ENCODE peak calls at places on chromosome 6, in six cellular contexts. F is A549, D is left ventricle myocardium inferior, M is uterus, I is NT2/D1, G is AG04450. B is an unnamed sample. For H3K9me3, the result is how much of the 10 kb centered on the place peaks cover.

GRCh38 chr6:110188791-110189190 is 8.6 kb downstream of the CDC40 start:
- DNase-seq in F (no peak), D (no peak), M (no peak), I (no peak), G (no peak), B (no peak)

GRCh38 chr6:148021715-148022114 is 320.9 kb upstream of the SASH1 start:
- DNase-seq in F (no peak), D (no peak), M (no peak), I (no peak), G (no peak), B (no peak)

GRCh38 chr6:31580807-31581437 is 1.3 kb downstream of the LTB start:
- DNase-seq in F (peak), D (peak), M (peak), I (no peak), G (peak), B (peak)

GRCh38 chr6:167799033-167799933 is 27.4 kb upstream of the AFDN start:
- DNase-seq in F (no peak), D (no peak), M (no peak), I (no peak), G (no peak), B (no peak)

GRCh38 chr6:40640591-40641293 is 53.6 kb upstream of the LRFN2 start:
- DNase-seq in F (no peak), D (no peak), M (no peak), I (no peak), G (no peak), B (peak)

GRCh38 chr6:44512868-44513641 is 125.5 kb downstream of the CDC5L start:
- DNase-seq in F (no peak), D (no peak), M (no peak), I (no peak), G (no peak), B (no peak)

GRCh38 chr6:158649289-158650143 is at the start of gene SYTL3:
- DNase-seq in F (no peak), D (no peak), M (peak), I (no peak), G (no peak), B (no peak)

GRCh38 chr6:41228616-41229015 is 467 bp downstream of the TREML4 start:
- DNase-seq in F (no peak), D (no peak), M (no peak), I (no peak), G (no peak), B (no peak)

GRCh38 chr6:44263357-44264100 is 1.8 kb downstream of the NFKBIE start:
- DNase-seq in F (peak), D (no peak), M (no peak), I (no peak), G (no peak), B (no peak)

GRCh38 chr6:107340881-107341280 is 118.5 kb downstream of the PDSS2 start:
- DNase-seq in F (no peak), D (no peak), M (no peak), I (no peak), G (no peak), B (no peak)

GRCh38 chr6:8075704-8076103 is 11.5 kb upstream of the BLOC1S5 start:
- DNase-seq in F (no peak), D (no peak), M (no peak), I (no peak), G (no peak), B (no peak)

GRCh38 chr6:89081129-89081422 is 525 bp downstream of the PNRC1 start:
- DNase-seq in F (no peak), D (no peak), M (no peak), I (no peak), G (no peak), B (no peak)

DNA sequence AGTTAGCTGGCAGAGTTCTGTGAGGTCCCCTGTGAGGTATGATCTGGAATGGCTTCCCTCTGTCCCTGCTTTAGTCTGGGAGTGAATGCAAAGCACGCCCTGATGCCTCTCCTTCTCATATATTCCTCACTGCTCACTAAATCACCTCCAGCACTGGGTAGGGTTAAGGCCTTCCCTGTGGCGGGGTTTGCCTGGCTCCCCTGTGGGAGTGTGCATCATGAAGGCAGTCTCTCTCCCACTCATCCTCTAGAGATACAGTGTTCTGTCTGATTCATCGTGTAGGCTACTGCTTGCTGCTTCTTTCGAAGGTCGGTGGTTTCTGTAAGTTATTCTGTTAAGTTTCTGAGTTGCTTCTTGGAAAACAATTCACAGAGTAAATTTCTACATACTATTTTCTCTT is 420.0 kb upstream of the EYS start:
- DNase-seq in F (no peak), D (no peak), M (no peak), I (no peak), G (no peak), B (no peak)
- H3K9me3 ChIP-seq in F (under half), D (under half), M (under half), I (under half), G (under half), B (under half)

DNA sequence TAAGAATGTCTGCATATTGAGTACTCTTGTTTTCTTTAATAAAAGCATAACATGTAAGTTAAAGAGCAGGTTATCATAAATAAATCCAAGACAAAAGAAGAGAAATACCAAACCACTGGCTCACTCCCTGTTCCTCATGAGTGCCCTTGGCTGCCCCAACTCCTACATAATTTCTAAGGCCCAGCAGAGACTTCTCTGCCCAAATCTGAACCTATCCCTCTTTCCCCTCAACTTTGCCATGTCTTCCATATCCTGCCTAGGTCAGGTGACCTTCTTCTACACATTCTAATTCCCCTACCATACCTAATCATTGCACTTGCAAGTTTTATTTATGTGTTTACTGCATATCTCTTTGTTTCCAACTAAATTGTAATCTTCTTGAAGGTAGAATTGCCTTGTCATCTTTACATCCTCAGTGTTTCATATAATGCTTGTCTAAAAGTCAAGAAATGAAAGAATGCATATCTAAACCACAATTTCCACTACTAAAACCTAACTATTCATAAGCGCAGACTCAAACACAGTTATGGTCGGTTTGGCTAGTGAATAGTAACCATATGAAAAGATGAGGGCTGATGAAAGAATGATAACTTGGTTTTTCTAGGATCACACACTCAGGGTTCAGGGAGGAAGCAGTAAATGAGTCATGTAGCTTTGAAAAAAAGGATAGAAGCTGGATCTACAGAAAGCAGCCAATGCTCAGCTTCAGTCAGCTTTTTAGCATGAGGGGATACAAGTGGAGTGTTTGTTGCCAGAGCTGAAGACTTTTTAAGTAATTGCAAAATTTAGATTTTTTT is 53.3 kb upstream of the EYA4 start:
- DNase-seq in F (no peak), D (no peak), M (no peak), I (no peak), G (no peak), B (no peak)
- H3K9me3 ChIP-seq in F (under half), D (under half), M (under half), I (under half), G (under half), B (under half)

GRCh38 chr6:23077797-23078196 is 508.4 kb downstream of the HDGFL1 start:
- DNase-seq in F (no peak), D (no peak), M (no peak), I (no peak), G (no peak), B (no peak)
- H3K9me3 ChIP-seq in F (under half), D (under half), M (under half), I (under half), G (under half), B (under half)

GRCh38 chr6:155352130-155352420 is 37.8 kb upstream of the TFB1M start:
- DNase-seq in F (no peak), D (no peak), M (no peak), I (no peak), G (no peak), B (no peak)

GRCh38 chr6:155347800-155348199 is 33.5 kb upstream of the TFB1M start:
- DNase-seq in F (no peak), D (no peak), M (no peak), I (no peak), G (no peak), B (no peak)

GRCh38 chr6:155351273-155352129 is 37.2 kb upstream of the TFB1M start:
- DNase-seq in F (no peak), D (no peak), M (no peak), I (no peak), G (no peak), B (no peak)

GRCh38 chr6:155349129-155349528 is 34.8 kb upstream of the TFB1M start:
- DNase-seq in F (no peak), D (no peak), M (no peak), I (no peak), G (peak), B (no peak)

DNA sequence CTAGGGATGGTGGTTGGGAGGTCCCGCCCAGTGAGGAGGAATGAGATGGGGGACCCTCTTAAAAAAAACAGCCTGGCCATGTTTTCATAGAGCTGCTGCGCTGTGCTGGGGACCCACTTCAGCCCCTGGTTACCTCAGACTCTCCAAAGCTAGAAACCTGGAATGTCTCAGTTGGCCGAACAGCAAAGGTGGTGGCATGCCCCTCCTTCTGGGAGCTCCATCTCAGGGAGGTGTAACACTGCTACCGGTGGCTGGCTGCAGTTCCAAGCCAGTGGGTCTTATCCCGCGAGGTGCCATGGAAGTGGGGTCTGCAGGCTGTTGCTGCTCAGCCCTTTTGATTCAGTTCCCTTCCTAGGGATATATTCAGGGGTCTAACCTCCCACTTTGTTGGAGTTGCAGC is 35.7 kb upstream of the TFB1M start:
- DNase-seq in F (no peak), D (no peak), M (no peak), I (no peak), G (no peak), B (no peak)
- H3K9me3 ChIP-seq in F (under half), D (half or more), M (under half), I (under half), G (under half), B (under half)

DNA sequence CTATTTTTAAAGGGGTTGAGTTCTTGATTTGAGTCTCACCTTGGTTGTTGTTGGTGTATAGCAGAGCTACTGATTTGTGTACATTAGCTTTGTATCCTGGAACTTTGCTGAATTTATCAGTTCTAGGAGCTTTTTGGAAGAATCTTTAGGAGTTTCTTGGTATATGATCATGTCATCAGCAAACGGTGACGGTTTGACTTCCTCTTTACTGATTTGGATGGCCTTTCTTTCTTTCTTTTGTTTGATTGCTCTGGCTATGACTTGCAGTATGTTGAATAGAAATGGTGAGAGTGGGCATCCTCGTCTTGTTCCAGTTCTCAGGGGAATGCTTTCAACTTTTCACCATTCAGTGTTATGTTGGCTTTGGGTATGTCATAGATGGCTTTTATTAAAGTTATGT is 64.0 kb downstream of the CDYL start:
- DNase-seq in F (no peak), D (no peak), M (no peak), I (no peak), G (no peak), B (no peak)
- H3K9me3 ChIP-seq in F (under half), D (half or more), M (under half), I (under half), G (under half), B (under half)

DNA sequence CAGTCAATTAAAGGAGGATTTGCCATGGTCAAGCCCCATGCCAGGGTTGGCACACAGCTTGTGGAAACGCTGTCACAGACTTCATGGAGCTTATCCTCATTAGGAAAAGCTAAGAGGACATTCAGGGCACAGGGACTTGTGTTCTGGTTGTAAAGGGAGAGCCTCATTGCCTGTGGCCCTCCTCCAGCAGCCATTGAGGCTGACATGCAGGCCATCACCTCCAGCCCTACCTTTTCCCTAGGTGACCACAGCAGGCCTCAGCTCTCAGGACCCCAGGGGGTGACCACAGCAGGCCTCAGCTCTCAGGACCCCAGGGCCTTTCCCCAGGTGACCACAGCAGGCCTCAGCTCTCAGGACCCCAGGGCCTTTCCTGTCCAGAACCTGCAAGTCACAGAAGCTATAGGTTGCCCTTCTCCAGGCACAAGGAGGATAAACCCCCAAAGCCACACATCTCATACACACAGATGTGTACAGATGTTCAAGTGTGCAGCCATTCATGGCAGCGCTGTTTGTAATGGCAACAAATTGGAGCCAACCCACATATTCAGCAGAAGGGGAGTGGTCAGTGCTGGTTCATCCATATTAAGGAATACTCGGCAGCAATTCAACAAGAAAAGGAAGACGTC is 26.1 kb downstream of the DUSP22 start:
- DNase-seq in F (no peak), D (no peak), M (no peak), I (no peak), G (no peak), B (no peak)
- H3K9me3 ChIP-seq in F (under half), D (under half), M (under half), I (under half), G (under half), B (under half)

DNA sequence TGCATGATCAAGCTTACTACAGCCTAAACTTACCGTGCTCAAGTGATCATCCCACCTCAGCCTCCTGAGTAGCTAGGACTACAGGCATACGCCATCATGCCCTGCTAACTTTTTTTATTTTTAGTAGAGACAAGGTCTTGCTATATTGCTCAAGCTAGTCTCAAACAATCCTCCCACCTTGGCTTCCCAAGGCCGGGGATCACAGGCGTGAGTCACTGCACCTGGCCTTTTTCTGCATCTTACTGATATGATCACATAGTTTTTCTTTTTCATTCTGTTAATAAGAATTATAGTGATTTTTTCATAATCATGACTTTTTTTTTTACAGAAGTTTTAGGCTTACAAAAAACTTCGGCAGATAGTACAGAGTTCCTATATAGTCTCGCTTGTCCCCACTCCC is 93.2 kb downstream of the KIF13A start:
- DNase-seq in F (no peak), D (no peak), M (no peak), I (no peak), G (no peak), B (no peak)
- H3K9me3 ChIP-seq in F (half or more), D (under half), M (under half), I (under half), G (under half), B (under half)